ENCODE peak calls at places on chromosomes 1 and 21, in seven cellular contexts. E is neural progenitor cell, A is NT2/D1, M is endodermal cell, R is IMR-90, I is endothelial cell of umbilical vein, J is fibroblast of lung. L is an unnamed sample.

GRCh38 chr1:19831441-19831840 is 16.4 kb upstream of the RNF186 start:
- DNase-seq in E (no peak), A (no peak), M (no peak), R (no peak), I (no peak), J (no peak), L (no peak)

GRCh38 chr21:31460985-31461384 is 116.9 kb upstream of the TIAM1 start:
- DNase-seq in E (no peak), A (no peak), M (no peak), R (no peak), I (no peak), J (no peak), L (no peak)

GRCh38 chr1:22587247-22587646 is 24.0 kb downstream of the EPHA8 start:
- DNase-seq in E (no peak), A (no peak), M (no peak), R (no peak), I (no peak), J (no peak), L (no peak)

GRCh38 chr1:202319381-202320080 is 22.2 kb downstream of the UBE2T start:
- DNase-seq in E (no peak), A (no peak), M (no peak), R (peak), I (no peak), J (no peak), L (no peak)

GRCh38 chr1:23555949-23556640 is 3.2 kb downstream of the ID3 start:
- DNase-seq in E (peak), A (peak), M (peak), R (peak), I (peak), J (peak), L (no peak)

GRCh38 chr1:53890522-53890941 is 935 bp upstream of the YIPF1 start:
- DNase-seq in E (no peak), A (no peak), M (peak), R (no peak), I (no peak), J (no peak), L (no peak)

GRCh38 chr1:55519937-55520683 is 304.9 kb upstream of the USP24 start:
- DNase-seq in E (no peak), A (no peak), M (no peak), R (peak), I (no peak), J (peak), L (no peak)

GRCh38 chr1:194787001-194787400 is 1600.6 kb upstream of the B3GALT2 start:
- DNase-seq in E (no peak), A (no peak), M (no peak), R (no peak), I (no peak), J (no peak), L (no peak)

GRCh38 chr1:91714867-91715381 is 171.0 kb downstream of the TGFBR3 start:
- DNase-seq in E (no peak), A (no peak), M (no peak), R (no peak), I (no peak), J (no peak), L (no peak)

GRCh38 chr1:53306168-53306567 is 21.7 kb downstream of the LRP8 start:
- DNase-seq in E (no peak), A (no peak), M (no peak), R (no peak), I (no peak), J (no peak), L (no peak)

GRCh38 chr1:195053478-195053877 is 1554.8 kb downstream of the KCNT2 start:
- DNase-seq in E (no peak), A (no peak), M (no peak), R (peak), I (no peak), J (peak), L (no peak)

GRCh38 chr1:116910379-116911165 is 856 bp downstream of the PTGFRN start:
- DNase-seq in E (peak), A (no peak), M (peak), R (no peak), I (peak), J (no peak), L (no peak)

GRCh38 chr1:16162163-16162822 is 6.4 kb upstream of the EPHA2 start:
- DNase-seq in E (peak), A (no peak), M (peak), R (no peak), I (no peak), J (no peak), L (no peak)
- H3K9ac ChIP-seq in E (no peak), A (peak), M (no peak), R (no peak), I (no peak), J (no peak), L (no peak)

GRCh38 chr21:39637971-39638628 is 25.4 kb downstream of the B3GALT5 start:
- DNase-seq in E (no peak), A (no peak), M (no peak), R (no peak), I (no peak), J (no peak), L (no peak)
- H3K9ac ChIP-seq in E (no peak), A (no peak), M (no peak), R (no peak), I (no peak), J (no peak), L (no peak)

GRCh38 chr1:39410915-39411436 is 80.5 kb upstream of the BMP8A start:
- DNase-seq in E (peak), A (peak), M (peak), R (peak), I (peak), J (peak), L (peak)
- H3K9ac ChIP-seq in E (peak), A (peak), M (peak), R (peak), I (peak), J (no peak), L (no peak)

GRCh38 chr1:160722726-160723125 is 11.1 kb upstream of the CD48 start:
- DNase-seq in E (peak), A (no peak), M (no peak), R (no peak), I (no peak), J (no peak), L (no peak)

GRCh38 chr1:160723332-160723731 is 11.7 kb upstream of the CD48 start:
- DNase-seq in E (no peak), A (no peak), M (no peak), R (no peak), I (no peak), J (no peak), L (no peak)

GRCh38 chr1:160726498-160727391 is 12.3 kb upstream of the SLAMF7 start:
- DNase-seq in E (peak), A (peak), M (peak), R (peak), I (peak), J (peak), L (peak)

GRCh38 chr1:160724445-160725242 is 13.0 kb upstream of the CD48 start:
- DNase-seq in E (no peak), A (no peak), M (no peak), R (no peak), I (no peak), J (no peak), L (no peak)

DNA sequence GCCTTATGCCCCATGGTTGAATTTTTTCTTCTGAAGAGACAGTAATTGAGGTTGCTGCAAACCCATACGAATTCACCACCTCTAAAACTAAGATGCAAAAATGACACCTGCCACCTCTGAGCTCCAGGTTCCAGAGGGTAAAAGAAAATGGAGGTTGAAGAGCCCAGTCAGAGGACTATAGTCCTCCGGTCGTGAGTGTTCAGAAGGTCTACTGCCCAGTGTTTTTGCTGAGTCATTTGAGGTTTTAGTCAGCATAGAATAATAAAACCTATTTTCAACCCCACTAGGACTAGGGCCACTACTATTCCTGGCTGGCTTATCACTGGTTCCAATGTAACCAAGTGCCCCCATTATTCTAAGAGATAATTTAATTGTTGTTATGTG is 12.9 kb upstream of the SLAMF7 start:
- DNase-seq in E (no peak), A (no peak), M (no peak), R (no peak), I (no peak), J (no peak), L (no peak)
- H3K9ac ChIP-seq in E (no peak), A (no peak), M (no peak), R (no peak), I (no peak), J (no peak), L (no peak)

GRCh38 chr1:154572433-154573167 is 5.0 kb downstream of the CHRNB2 start:
- DNase-seq in E (no peak), A (no peak), M (peak), R (no peak), I (no peak), J (no peak), L (no peak)
- H3K9ac ChIP-seq in E (no peak), A (no peak), M (no peak), R (no peak), I (no peak), J (no peak), L (no peak)

GRCh38 chr1:162840256-162840839 is 20.6 kb downstream of the CCDC190 start:
- DNase-seq in E (no peak), A (no peak), M (no peak), R (peak), I (no peak), J (no peak), L (peak)
- H3K9ac ChIP-seq in E (no peak), A (no peak), M (no peak), R (no peak), I (no peak), J (no peak), L (peak)

DNA sequence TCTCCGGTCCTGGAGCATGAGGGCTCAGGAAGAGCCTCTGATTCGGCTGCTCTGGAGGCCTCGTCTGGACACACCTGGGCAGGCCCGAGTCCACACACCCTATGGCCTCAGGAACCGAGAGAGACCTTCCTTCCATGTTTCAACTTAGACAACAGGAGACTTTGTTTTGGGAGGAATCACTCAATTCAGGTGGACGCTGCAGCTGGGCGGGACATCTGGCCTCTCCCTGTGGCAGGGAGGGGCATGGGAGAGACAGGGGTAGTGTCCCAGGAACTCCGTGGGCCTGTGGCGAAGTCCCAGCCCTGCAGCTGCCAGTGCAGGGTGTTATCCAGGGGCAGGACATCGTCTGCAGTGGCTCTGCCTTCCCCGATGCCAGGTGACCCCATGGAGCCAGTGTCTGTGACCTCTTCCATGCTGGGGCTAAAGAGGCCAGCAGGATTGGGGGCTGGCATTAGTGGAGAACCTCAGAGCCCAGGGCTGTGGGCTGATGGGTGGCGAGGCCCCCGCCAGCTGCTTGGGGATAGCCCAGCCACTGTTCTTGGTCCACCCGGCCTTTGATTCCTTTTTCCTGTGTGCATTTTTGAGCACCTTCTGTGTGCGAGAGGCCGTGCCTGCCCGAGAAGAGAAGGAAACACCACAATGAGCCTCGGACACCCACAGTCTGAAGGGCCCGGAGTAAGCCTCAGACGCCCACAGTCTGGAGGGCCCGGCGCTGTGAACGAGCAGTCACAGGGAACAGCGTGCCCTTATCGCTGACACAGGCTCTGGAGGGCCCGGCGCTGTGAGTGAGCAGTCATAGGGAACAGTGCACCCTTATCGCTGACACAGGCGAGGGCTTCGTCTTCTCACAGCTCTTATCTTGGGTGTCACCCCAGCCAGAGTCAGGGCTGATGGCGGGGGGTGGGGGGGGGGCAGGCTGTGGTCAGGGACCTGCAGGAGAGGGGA is 6.2 kb downstream of the COL18A1 start:
- DNase-seq in E (no peak), A (no peak), M (peak), R (no peak), I (no peak), J (no peak), L (no peak)
- H3K9ac ChIP-seq in E (no peak), A (peak), M (no peak), R (no peak), I (no peak), J (no peak), L (no peak)

DNA sequence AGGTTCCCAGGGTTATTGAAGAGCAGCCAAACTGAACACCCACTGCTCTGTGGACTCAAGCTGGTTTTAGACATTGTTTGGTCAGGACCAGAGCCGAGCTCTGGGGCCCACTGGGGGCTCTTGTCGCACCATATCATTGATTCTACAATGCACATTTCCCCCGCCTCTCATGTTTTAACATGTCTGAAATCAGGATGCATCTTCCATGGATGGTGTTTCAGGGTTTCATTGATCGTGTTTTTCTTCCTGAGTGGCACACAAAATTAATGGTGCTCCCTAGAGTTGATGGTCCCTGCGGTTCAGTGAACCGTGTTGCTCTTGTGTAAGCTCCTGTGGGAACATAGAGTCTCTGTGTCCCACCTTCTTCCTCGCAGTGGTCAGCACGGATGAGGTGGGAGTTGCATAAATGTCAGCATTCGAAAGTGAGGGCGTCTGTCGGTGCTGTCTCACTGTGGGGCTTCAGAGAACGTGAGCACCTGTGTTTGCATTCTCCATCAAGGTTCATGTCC is 38.3 kb downstream of the GALNT2 start:
- DNase-seq in E (no peak), A (no peak), M (no peak), R (no peak), I (no peak), J (no peak), L (no peak)
- H3K9ac ChIP-seq in E (no peak), A (no peak), M (no peak), R (peak), I (peak), J (peak), L (no peak)